ENCODE peak calls at places on chromosomes 11 and 22, in ten cellular contexts. One of them, this sample, is unnamed.

GRCh38 chr22:29621761-29622526 is 18.5 kb downstream of the NF2 start:
- DNase-seq in dorsolateral prefrontal cortex: no peak
- DNase-seq in fibroblast of lung: peak
- DNase-seq in colonic mucosa: no peak
- DNase-seq in PC-3: peak
- DNase-seq in upper lobe of right lung: no peak
- DNase-seq in Panc1: peak
- DNase-seq in BE2C: no peak
- DNase-seq in ovary: no peak
- DNase-seq in HFF-Myc: peak
- DNase-seq in this sample: peak

GRCh38 chr22:24495365-24495675 is 188 bp downstream of the UPB1 start:
- DNase-seq in dorsolateral prefrontal cortex: no peak
- DNase-seq in fibroblast of lung: no peak
- DNase-seq in colonic mucosa: no peak
- DNase-seq in PC-3: no peak
- DNase-seq in upper lobe of right lung: no peak
- DNase-seq in Panc1: no peak
- DNase-seq in BE2C: no peak
- DNase-seq in ovary: no peak
- DNase-seq in HFF-Myc: no peak
- DNase-seq in this sample: no peak

GRCh38 chr11:103450241-103450640 is 341.0 kb downstream of the DYNC2H1 start:
- DNase-seq in dorsolateral prefrontal cortex: no peak
- DNase-seq in fibroblast of lung: peak
- DNase-seq in colonic mucosa: no peak
- DNase-seq in PC-3: no peak
- DNase-seq in upper lobe of right lung: no peak
- DNase-seq in Panc1: no peak
- DNase-seq in BE2C: no peak
- DNase-seq in ovary: no peak
- DNase-seq in HFF-Myc: no peak
- DNase-seq in this sample: no peak

GRCh38 chr11:23897453-23898289 is 599.2 kb upstream of the LUZP2 start:
- DNase-seq in dorsolateral prefrontal cortex: no peak
- DNase-seq in fibroblast of lung: peak
- DNase-seq in colonic mucosa: no peak
- DNase-seq in PC-3: peak
- DNase-seq in upper lobe of right lung: no peak
- DNase-seq in Panc1: no peak
- DNase-seq in BE2C: no peak
- DNase-seq in ovary: no peak
- DNase-seq in HFF-Myc: peak
- DNase-seq in this sample: peak

GRCh38 chr22:37329239-37330140 is 47.2 kb downstream of the CYTH4 start:
- DNase-seq in dorsolateral prefrontal cortex: no peak
- DNase-seq in fibroblast of lung: peak
- DNase-seq in colonic mucosa: no peak
- DNase-seq in PC-3: peak
- DNase-seq in upper lobe of right lung: no peak
- DNase-seq in Panc1: no peak
- DNase-seq in BE2C: no peak
- DNase-seq in ovary: no peak
- DNase-seq in HFF-Myc: no peak
- DNase-seq in this sample: peak

GRCh38 chr11:79092791-79093313 is 348.0 kb downstream of the TENM4 start:
- DNase-seq in dorsolateral prefrontal cortex: no peak
- DNase-seq in fibroblast of lung: peak
- DNase-seq in colonic mucosa: no peak
- DNase-seq in PC-3: peak
- DNase-seq in upper lobe of right lung: no peak
- DNase-seq in Panc1: no peak
- DNase-seq in BE2C: peak
- DNase-seq in ovary: peak
- DNase-seq in HFF-Myc: peak
- DNase-seq in this sample: peak

GRCh38 chr11:128757886-128758612 is 64.2 kb downstream of the FLI1 start:
- DNase-seq in dorsolateral prefrontal cortex: no peak
- DNase-seq in fibroblast of lung: no peak
- DNase-seq in colonic mucosa: no peak
- DNase-seq in PC-3: peak
- DNase-seq in upper lobe of right lung: no peak
- DNase-seq in Panc1: no peak
- DNase-seq in BE2C: no peak
- DNase-seq in ovary: no peak
- DNase-seq in HFF-Myc: no peak
- DNase-seq in this sample: no peak

GRCh38 chr22:36368359-36368983 is 19.3 kb downstream of the MYH9 start:
- DNase-seq in dorsolateral prefrontal cortex: no peak
- DNase-seq in fibroblast of lung: peak
- DNase-seq in colonic mucosa: no peak
- DNase-seq in PC-3: peak
- DNase-seq in upper lobe of right lung: no peak
- DNase-seq in Panc1: no peak
- DNase-seq in BE2C: peak
- DNase-seq in ovary: no peak
- DNase-seq in HFF-Myc: peak
- DNase-seq in this sample: peak

GRCh38 chr11:17779861-17780594 is 45.4 kb downstream of the KCNC1 start:
- DNase-seq in dorsolateral prefrontal cortex: peak
- DNase-seq in fibroblast of lung: no peak
- DNase-seq in colonic mucosa: no peak
- DNase-seq in PC-3: peak
- DNase-seq in upper lobe of right lung: no peak
- DNase-seq in Panc1: no peak
- DNase-seq in BE2C: no peak
- DNase-seq in ovary: no peak
- DNase-seq in HFF-Myc: no peak
- DNase-seq in this sample: no peak
- TF ChIP-seq CTCF in dorsolateral prefrontal cortex: no peak
- TF ChIP-seq CTCF in fibroblast of lung: no peak
- TF ChIP-seq CTCF in colonic mucosa: no peak
- TF ChIP-seq CTCF in PC-3: peak
- TF ChIP-seq CTCF in upper lobe of right lung: no peak
- TF ChIP-seq CTCF in Panc1: no peak
- TF ChIP-seq CTCF in BE2C: no peak
- TF ChIP-seq CTCF in ovary: no peak
- TF ChIP-seq CTCF in HFF-Myc: no peak
- TF ChIP-seq CTCF in this sample: no peak

GRCh38 chr11:12118940-12119339 is 8.6 kb downstream of the MICAL2 start:
- DNase-seq in dorsolateral prefrontal cortex: no peak
- DNase-seq in fibroblast of lung: no peak
- DNase-seq in colonic mucosa: no peak
- DNase-seq in PC-3: no peak
- DNase-seq in upper lobe of right lung: no peak
- DNase-seq in Panc1: no peak
- DNase-seq in BE2C: no peak
- DNase-seq in ovary: no peak
- DNase-seq in HFF-Myc: no peak
- DNase-seq in this sample: no peak
- H3K4me3 ChIP-seq in dorsolateral prefrontal cortex: no peak
- H3K4me3 ChIP-seq in fibroblast of lung: no peak
- H3K4me3 ChIP-seq in colonic mucosa: no peak
- H3K4me3 ChIP-seq in PC-3: no peak
- H3K4me3 ChIP-seq in upper lobe of right lung: no peak
- H3K4me3 ChIP-seq in Panc1: no peak
- H3K4me3 ChIP-seq in BE2C: no peak
- H3K4me3 ChIP-seq in ovary: no peak
- H3K4me3 ChIP-seq in HFF-Myc: no peak
- H3K4me3 ChIP-seq in this sample: no peak

GRCh38 chr11:45925550-45925949 is 3.1 kb downstream of the LARGE2 start:
- DNase-seq in dorsolateral prefrontal cortex: no peak
- DNase-seq in fibroblast of lung: no peak
- DNase-seq in colonic mucosa: no peak
- DNase-seq in PC-3: no peak
- DNase-seq in upper lobe of right lung: peak
- DNase-seq in Panc1: no peak
- DNase-seq in BE2C: no peak
- DNase-seq in ovary: no peak
- DNase-seq in HFF-Myc: no peak
- DNase-seq in this sample: no peak

GRCh38 chr11:45926001-45926401 is 3.5 kb downstream of the LARGE2 start:
- DNase-seq in dorsolateral prefrontal cortex: peak
- DNase-seq in fibroblast of lung: no peak
- DNase-seq in colonic mucosa: no peak
- DNase-seq in PC-3: no peak
- DNase-seq in upper lobe of right lung: peak
- DNase-seq in Panc1: no peak
- DNase-seq in BE2C: no peak
- DNase-seq in ovary: no peak
- DNase-seq in HFF-Myc: no peak
- DNase-seq in this sample: no peak

GRCh38 chr11:45927332-45927683 is 4.9 kb downstream of the LARGE2 start:
- DNase-seq in dorsolateral prefrontal cortex: peak
- DNase-seq in fibroblast of lung: no peak
- DNase-seq in colonic mucosa: peak
- DNase-seq in PC-3: no peak
- DNase-seq in upper lobe of right lung: no peak
- DNase-seq in Panc1: no peak
- DNase-seq in BE2C: no peak
- DNase-seq in ovary: no peak
- DNase-seq in HFF-Myc: no peak
- DNase-seq in this sample: no peak

GRCh38 chr11:45927684-45928413 is 5.4 kb downstream of the LARGE2 start:
- DNase-seq in dorsolateral prefrontal cortex: peak
- DNase-seq in fibroblast of lung: no peak
- DNase-seq in colonic mucosa: no peak
- DNase-seq in PC-3: no peak
- DNase-seq in upper lobe of right lung: peak
- DNase-seq in Panc1: no peak
- DNase-seq in BE2C: no peak
- DNase-seq in ovary: no peak
- DNase-seq in HFF-Myc: no peak
- DNase-seq in this sample: no peak

DNA sequence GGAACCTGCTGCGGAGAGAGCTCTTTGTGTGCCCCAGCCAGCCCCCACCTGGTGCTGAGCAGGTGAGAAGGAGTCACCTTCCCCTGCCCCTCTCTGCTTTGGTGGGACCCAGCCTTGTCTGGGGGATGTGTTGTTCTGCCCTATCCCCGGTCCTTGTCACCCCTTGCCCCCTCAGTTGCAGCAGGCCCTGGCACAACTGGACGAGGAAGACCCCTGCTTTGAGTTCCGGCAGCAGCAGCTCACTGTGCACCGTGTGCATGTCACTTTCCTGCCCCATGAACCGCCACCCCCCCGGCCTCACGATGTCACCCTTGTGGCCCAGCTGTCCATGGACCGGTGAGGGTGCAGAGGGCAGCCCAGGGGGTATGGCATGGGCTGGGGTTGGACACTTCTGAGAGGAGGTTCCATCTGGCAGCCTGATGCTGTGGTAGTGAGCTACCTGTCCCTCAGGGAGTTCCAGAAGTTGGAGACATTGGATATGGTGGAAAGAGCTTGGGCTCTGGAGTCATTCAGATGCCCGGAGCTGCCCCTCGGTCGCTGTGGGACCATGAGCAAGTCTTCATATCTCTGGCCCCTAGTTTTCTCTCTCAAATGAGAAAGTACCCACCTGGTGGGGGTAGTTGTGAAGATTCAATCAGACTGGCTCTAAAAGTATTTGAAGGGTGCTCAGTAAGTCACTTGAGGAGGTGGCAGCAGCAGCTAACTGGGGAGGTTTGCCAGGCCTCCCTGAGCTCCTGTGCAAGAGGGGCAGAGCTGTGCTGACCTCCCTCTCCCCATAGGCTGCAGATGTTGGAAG is 4.3 kb downstream of the LARGE2 start:
- DNase-seq in dorsolateral prefrontal cortex: peak
- DNase-seq in fibroblast of lung: no peak
- DNase-seq in colonic mucosa: no peak
- DNase-seq in PC-3: no peak
- DNase-seq in upper lobe of right lung: peak
- DNase-seq in Panc1: no peak
- DNase-seq in BE2C: no peak
- DNase-seq in ovary: no peak
- DNase-seq in HFF-Myc: no peak
- DNase-seq in this sample: no peak
- TF ChIP-seq CTCF in dorsolateral prefrontal cortex: no peak
- TF ChIP-seq CTCF in fibroblast of lung: no peak
- TF ChIP-seq CTCF in colonic mucosa: no peak
- TF ChIP-seq CTCF in PC-3: no peak
- TF ChIP-seq CTCF in upper lobe of right lung: no peak
- TF ChIP-seq CTCF in Panc1: no peak
- TF ChIP-seq CTCF in BE2C: no peak
- TF ChIP-seq CTCF in ovary: no peak
- TF ChIP-seq CTCF in HFF-Myc: no peak
- TF ChIP-seq CTCF in this sample: no peak

GRCh38 chr22:44586337-44586990 is 88.4 kb upstream of the RTL6 start:
- DNase-seq in dorsolateral prefrontal cortex: no peak
- DNase-seq in fibroblast of lung: no peak
- DNase-seq in colonic mucosa: no peak
- DNase-seq in PC-3: peak
- DNase-seq in upper lobe of right lung: peak
- DNase-seq in Panc1: no peak
- DNase-seq in BE2C: peak
- DNase-seq in ovary: no peak
- DNase-seq in HFF-Myc: no peak
- DNase-seq in this sample: no peak

GRCh38 chr22:44588348-44588747 is 90.3 kb upstream of the RTL6 start:
- DNase-seq in dorsolateral prefrontal cortex: no peak
- DNase-seq in fibroblast of lung: no peak
- DNase-seq in colonic mucosa: no peak
- DNase-seq in PC-3: no peak
- DNase-seq in upper lobe of right lung: no peak
- DNase-seq in Panc1: no peak
- DNase-seq in BE2C: no peak
- DNase-seq in ovary: no peak
- DNase-seq in HFF-Myc: no peak
- DNase-seq in this sample: no peak

GRCh38 chr22:44587911-44588310 is 89.9 kb upstream of the RTL6 start:
- DNase-seq in dorsolateral prefrontal cortex: no peak
- DNase-seq in fibroblast of lung: no peak
- DNase-seq in colonic mucosa: no peak
- DNase-seq in PC-3: no peak
- DNase-seq in upper lobe of right lung: no peak
- DNase-seq in Panc1: no peak
- DNase-seq in BE2C: no peak
- DNase-seq in ovary: no peak
- DNase-seq in HFF-Myc: no peak
- DNase-seq in this sample: no peak

GRCh38 chr22:44585559-44586121 is 87.6 kb upstream of the RTL6 start:
- DNase-seq in dorsolateral prefrontal cortex: peak
- DNase-seq in fibroblast of lung: no peak
- DNase-seq in colonic mucosa: no peak
- DNase-seq in PC-3: no peak
- DNase-seq in upper lobe of right lung: peak
- DNase-seq in Panc1: no peak
- DNase-seq in BE2C: peak
- DNase-seq in ovary: no peak
- DNase-seq in HFF-Myc: no peak
- DNase-seq in this sample: no peak

DNA sequence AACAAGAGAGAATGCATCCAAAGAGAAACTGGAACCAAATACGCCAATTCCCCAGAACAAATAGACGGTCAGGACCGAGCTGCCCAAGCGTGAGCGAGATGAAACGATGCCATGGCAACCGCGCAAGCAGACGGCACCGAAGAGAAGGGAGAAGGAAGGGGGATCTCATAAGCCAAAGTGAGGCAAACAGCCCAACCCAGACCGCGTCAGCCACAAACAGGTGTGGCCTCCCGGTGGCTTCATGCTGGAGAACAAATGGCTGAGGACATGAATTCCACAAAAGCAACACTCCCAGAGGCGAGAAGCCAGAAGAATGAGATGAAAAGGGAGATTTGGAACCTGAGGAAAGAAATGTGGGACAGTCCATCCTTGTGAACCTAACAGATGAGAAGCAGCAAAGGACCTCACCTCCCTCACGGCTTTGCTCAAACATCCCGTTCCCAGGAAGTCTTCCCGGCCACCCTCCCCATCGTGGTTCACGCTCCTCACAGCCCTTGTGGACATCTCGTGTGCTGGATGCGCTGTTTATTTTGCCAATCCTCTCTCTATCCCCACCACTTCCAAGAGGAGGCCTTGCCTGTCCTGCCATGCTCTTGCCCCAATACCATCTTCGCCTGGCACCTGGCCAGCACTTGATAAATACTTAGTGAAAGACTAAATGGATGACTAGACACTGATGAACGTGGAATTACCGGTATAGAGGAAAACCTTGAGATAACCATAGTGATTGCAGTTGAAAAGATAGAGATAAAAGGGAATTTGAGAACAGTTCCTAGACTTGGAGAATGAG is 89.2 kb upstream of the RTL6 start:
- DNase-seq in dorsolateral prefrontal cortex: no peak
- DNase-seq in fibroblast of lung: no peak
- DNase-seq in colonic mucosa: no peak
- DNase-seq in PC-3: peak
- DNase-seq in upper lobe of right lung: peak
- DNase-seq in Panc1: no peak
- DNase-seq in BE2C: peak
- DNase-seq in ovary: no peak
- DNase-seq in HFF-Myc: no peak
- DNase-seq in this sample: no peak
- H3K4me3 ChIP-seq in dorsolateral prefrontal cortex: no peak
- H3K4me3 ChIP-seq in fibroblast of lung: no peak
- H3K4me3 ChIP-seq in colonic mucosa: no peak
- H3K4me3 ChIP-seq in PC-3: peak
- H3K4me3 ChIP-seq in upper lobe of right lung: no peak
- H3K4me3 ChIP-seq in Panc1: no peak
- H3K4me3 ChIP-seq in BE2C: no peak
- H3K4me3 ChIP-seq in ovary: no peak
- H3K4me3 ChIP-seq in HFF-Myc: no peak
- H3K4me3 ChIP-seq in this sample: no peak

This sample was measured in bronchial epithelial cell.